ENCODE peak calls at places on chromosomes 16 and 17, in four cellular contexts. H is CD8-positive, alpha-beta T cell; U is upper lobe of right lung; Z is pancreas. G is an unnamed sample.

GRCh38 chr16:85634747-85635544 is 21.8 kb downstream of the GSE1 start:
- DNase-seq in Z (peak; percentile 51), H (no peak), U (no peak), G (no peak)

GRCh38 chr16:5415123-5415522 is 317.5 kb upstream of the EEF2KMT start:
- DNase-seq in Z (no peak), U (no peak), H (no peak), G (no peak)

GRCh38 chr16:69830534-69831211 is 68.5 kb downstream of the WWP2 start:
- DNase-seq in U (no peak), Z (no peak), H (no peak), G (no peak)

GRCh38 chr17:51860934-51861561 is 297.5 kb downstream of the CA10 start:
- DNase-seq in H (no peak), U (no peak), Z (peak; percentile 27), G (no peak)

GRCh38 chr17:44063704-44064639 is 2.5 kb downstream of the LSM12 start:
- DNase-seq in U (no peak), H (no peak), Z (no peak), G (no peak)

GRCh38 chr16:27499659-27500055 is 50.1 kb downstream of the GTF3C1 start:
- DNase-seq in U (no peak), Z (no peak), H (no peak), G (no peak)

GRCh38 chr17:61334673-61335072 is 65.0 kb upstream of the TBX2 start:
- DNase-seq in H (no peak), U (no peak), Z (no peak), G (no peak)

GRCh38 chr17:50346313-50347086 is 574 bp downstream of the XYLT2 start:
- DNase-seq in U (peak; percentile 80), Z (peak; percentile 67), H (no peak), G (no peak)

GRCh38 chr17:10614536-10615155 is 42.5 kb downstream of the MYH3 start:
- DNase-seq in H (peak; percentile 19), U (no peak), Z (no peak), G (no peak)

GRCh38 chr16:75306102-75306762 is 54.8 kb upstream of the BCAR1 start:
- DNase-seq in H (no peak), Z (peak; percentile 59), U (no peak), G (no peak)

DNA sequence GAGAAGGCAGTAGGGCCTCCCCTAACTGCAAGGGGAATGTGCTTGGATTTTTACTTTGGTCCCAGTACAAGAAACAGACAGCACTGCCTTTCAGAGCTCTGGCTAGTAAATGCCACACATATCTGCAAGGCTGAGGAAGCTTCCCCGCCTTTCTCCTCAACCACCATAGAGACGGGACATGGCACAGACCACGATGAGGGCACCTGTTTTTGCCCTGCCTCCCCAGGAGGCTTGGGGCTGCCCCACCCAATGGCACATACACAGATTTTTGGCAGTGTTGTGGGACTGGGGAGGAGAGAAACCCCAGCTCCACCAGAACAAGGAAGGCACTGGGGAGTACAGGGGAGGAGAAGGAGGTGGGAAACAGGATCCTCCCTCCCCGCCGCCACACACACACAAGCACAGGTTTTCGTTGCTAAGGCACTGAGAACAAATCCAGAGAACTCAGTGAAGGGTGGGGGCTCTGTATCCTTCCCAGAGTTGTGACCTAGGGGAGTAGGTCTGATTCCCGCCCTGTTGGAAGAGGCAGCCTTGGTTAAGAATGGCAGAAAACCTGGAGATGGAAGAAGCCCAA is 7.2 kb downstream of the VAT1 start:
- DNase-seq in H (no peak), Z (no peak), U (no peak), G (no peak)
- H3K27ac ChIP-seq in H (no peak overlapping the region), Z (peak overlapping the region; percentile 5), U (peak overlapping the region; percentile 65), G (no peak overlapping the region)

DNA sequence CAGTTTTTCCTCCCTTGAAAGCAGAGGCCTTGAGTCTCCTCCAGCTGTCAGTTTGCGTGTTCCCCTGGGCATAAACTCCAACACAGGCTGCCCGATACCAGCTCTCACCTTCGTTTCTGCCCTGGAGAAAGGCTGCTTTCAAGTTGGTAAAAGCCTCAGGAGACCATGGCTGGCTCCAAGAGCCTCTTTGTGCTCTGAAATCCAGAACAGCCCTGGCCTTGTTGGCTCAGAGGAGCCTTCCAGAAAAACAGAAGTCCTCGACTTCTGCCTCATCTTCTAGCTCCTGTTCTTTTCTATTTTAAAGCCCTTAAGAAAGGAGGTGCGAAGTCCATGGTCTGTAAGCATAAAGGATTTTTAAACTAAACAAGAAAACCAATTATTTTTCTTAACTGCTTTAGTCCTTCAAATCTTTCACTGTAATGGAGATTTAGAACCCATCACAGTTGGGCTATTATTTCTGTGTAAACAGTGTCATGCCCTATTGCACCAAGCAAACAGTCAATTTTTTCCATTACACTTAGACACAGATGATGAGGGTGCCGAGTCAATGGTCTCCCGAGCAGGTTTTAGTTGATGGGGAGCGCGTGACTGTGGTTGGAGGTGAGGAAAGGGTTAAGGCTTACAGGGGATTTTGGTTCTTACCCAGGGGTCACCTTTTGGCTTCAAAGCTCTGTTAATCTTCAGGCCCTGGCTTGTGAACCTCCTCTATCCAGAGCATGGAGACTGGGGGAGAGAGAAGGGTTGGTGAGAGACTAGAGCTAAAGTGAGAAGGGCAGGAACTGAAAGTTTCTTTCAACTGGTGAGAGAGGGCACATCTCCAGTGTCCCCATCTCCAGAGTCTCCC is 212.8 kb downstream of the MSI2 start:
- DNase-seq in Z (no peak), U (no peak), H (no peak), G (no peak)
- H3K27ac ChIP-seq in Z (no peak overlapping the region), U (no peak overlapping the region), H (no peak overlapping the region), G (no peak overlapping the region)

DNA sequence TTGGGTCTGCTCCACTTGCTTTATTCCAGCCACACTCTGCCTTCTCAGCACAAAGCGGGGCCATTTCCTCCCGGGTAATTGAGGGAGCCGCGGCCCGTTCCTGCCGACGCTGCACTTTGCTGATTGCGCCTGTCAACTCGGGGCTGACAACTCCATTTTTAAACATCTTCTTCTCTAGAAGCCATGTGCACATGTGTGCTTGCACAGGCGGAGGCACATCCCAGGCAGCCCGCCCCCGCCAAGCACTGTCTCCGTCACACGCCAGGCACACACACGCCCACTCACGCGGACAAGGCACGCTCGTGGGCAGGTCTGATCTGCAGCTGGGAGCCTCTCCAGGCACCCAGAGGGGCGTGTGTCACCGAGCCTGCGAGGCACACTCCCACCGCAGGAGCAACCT is 63.2 kb downstream of the ENGASE start:
- DNase-seq in U (no peak), Z (no peak), H (no peak), G (no peak)
- H3K27ac ChIP-seq in U (no peak overlapping the region), Z (no peak overlapping the region), H (no peak overlapping the region), G (no peak overlapping the region)

DNA sequence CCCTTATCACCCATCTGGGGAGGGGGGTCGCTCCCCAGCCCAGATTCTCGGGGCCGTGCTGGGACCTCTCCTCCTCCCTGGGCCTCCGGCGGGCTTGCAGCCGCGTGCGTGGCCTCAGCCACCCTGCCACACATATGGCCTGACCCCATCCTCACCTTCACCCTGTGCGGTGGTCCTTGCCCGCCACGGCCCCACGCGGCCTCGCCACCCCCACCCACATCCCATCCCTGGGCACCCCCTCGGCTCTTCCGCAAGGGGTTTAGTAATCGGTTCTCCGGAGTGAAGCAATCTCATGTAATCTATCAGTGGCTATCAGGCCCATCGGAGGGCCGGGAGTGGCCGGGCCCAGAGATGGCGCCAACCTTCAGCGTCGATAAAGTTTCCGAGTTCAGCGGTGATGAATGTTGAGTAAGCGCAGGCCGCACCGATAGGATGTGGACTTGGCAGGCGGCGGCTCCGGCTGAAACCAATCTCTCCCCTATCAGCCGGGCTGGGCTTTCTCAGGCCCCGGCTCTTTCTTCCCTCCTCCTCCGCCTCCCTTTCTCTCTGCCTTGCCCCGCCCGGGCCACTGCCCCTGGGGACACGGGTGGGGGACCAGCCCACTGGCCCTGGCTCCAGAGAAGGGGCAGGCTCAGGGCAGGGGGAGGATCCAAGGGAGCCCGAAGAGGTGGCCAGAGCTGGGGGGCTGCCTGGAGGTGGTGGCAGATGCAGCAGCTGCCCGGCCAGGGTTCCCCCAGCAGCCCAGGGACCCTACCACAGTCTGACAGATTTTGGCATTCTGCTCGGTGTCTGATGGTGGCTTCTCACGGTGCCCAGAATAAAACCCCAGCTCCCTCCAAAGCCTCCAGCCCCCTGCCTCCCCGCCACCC is 20.8 kb downstream of the ZFPM1 start:
- DNase-seq in U (no peak), H (no peak), Z (peak; percentile 79), G (no peak)
- H3K27ac ChIP-seq in U (no peak overlapping the region), H (no peak overlapping the region), Z (no peak overlapping the region), G (no peak overlapping the region)

GRCh38 chr17:77460514-77461046 is 319.8 kb downstream of the SEC14L1 start:
- DNase-seq in H (no peak), Z (no peak), U (no peak), G (no peak)
- H3K27ac ChIP-seq in H (peak overlapping the region; percentile 86), Z (no peak overlapping the region), U (peak overlapping the region; percentile 70), G (peak overlapping the region; percentile 90)

DNA sequence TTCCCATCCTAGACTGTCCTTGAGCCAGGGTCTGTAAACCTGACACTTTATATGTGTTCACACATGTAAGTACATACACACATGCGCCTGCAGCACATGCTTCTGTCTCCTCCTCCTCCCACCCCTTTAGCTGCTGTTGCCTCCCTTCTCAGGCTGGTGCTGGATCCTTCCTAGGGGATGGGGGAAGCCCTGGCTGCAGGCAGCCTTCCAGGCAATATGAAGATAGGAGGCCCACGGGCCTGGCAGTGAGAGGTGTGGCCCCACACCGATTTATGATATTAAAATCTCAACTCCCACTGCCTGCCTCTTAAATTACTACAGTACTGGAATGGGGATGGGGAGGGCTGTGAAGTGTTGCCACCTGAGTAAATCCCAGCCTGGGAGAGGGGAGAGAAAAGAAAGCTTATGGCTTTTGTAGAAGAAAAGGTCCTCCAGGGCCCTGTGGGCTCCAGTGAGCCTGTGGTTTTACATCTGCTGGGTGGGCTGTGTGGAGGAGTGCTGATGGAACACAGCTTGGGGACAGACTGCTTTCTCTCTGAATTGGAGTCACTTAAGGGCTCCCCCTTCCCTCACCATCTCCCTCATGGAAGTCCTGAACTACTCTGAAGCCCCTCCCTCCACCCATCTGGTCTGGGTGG is 987 bp upstream of the WNK4 start:
- DNase-seq in Z (no peak), U (peak; percentile 31), H (no peak), G (no peak)
- H3K27ac ChIP-seq in Z (no peak overlapping the region), U (no peak overlapping the region), H (no peak overlapping the region), G (no peak overlapping the region)

G was measured in CD4-positive, alpha-beta T cell.